ENCODE peak calls at places on chromosome 15, in seven cellular contexts. One of them, this sample, is unnamed.

GRCh38 chr15:95024388-95024787 is 793.0 kb downstream of the MCTP2 start:
- DNase-seq in thoracic aorta: no peak
- DNase-seq in hypothalamus: no peak
- DNase-seq in naive thymus-derived CD8-positive, alpha-beta T cell: no peak
- DNase-seq in body of pancreas: no peak
- DNase-seq in KG1: no peak
- DNase-seq in GM20000: no peak
- DNase-seq in this sample: no peak

GRCh38 chr15:81216411-81216810 is 19.7 kb downstream of the IL16 start:
- DNase-seq in hypothalamus: no peak
- DNase-seq in KG1: no peak
- DNase-seq in GM20000: no peak
- DNase-seq in thoracic aorta: no peak
- DNase-seq in body of pancreas: no peak
- DNase-seq in naive thymus-derived CD8-positive, alpha-beta T cell: no peak
- DNase-seq in this sample: no peak

GRCh38 chr15:31304074-31304648 is 22.5 kb upstream of the KLF13 start:
- DNase-seq in KG1: no peak
- DNase-seq in body of pancreas: no peak
- DNase-seq in thoracic aorta: no peak
- DNase-seq in hypothalamus: no peak
- DNase-seq in GM20000: no peak
- DNase-seq in naive thymus-derived CD8-positive, alpha-beta T cell: no peak
- DNase-seq in this sample: no peak

GRCh38 chr15:71425388-71425787 is 310.1 kb downstream of the THSD4 start:
- DNase-seq in KG1: no peak
- DNase-seq in body of pancreas: no peak
- DNase-seq in thoracic aorta: no peak
- DNase-seq in GM20000: no peak
- DNase-seq in naive thymus-derived CD8-positive, alpha-beta T cell: no peak
- DNase-seq in hypothalamus: no peak
- DNase-seq in this sample: no peak

GRCh38 chr15:100704281-100705055 is 102.1 kb downstream of the ASB7 start:
- DNase-seq in hypothalamus: no peak
- DNase-seq in KG1: no peak
- DNase-seq in body of pancreas: no peak
- DNase-seq in thoracic aorta: no peak
- DNase-seq in GM20000: no peak
- DNase-seq in naive thymus-derived CD8-positive, alpha-beta T cell: no peak
- DNase-seq in this sample: no peak

GRCh38 chr15:71055461-71055860 is 59.8 kb upstream of the THSD4 start:
- DNase-seq in thoracic aorta: no peak
- DNase-seq in body of pancreas: no peak
- DNase-seq in KG1: no peak
- DNase-seq in GM20000: no peak
- DNase-seq in naive thymus-derived CD8-positive, alpha-beta T cell: no peak
- DNase-seq in hypothalamus: no peak
- DNase-seq in this sample: no peak

GRCh38 chr15:66876731-66877545 is 174.9 kb downstream of the SMAD6 start:
- DNase-seq in KG1: no peak
- DNase-seq in naive thymus-derived CD8-positive, alpha-beta T cell: no peak
- DNase-seq in thoracic aorta: no peak
- DNase-seq in GM20000: no peak
- DNase-seq in body of pancreas: no peak
- DNase-seq in hypothalamus: no peak
- DNase-seq in this sample: no peak

GRCh38 chr15:72964135-72964534 is 88.1 kb upstream of the NEO1 start:
- DNase-seq in GM20000: no peak
- DNase-seq in thoracic aorta: no peak
- DNase-seq in hypothalamus: no peak
- DNase-seq in KG1: no peak
- DNase-seq in body of pancreas: no peak
- DNase-seq in naive thymus-derived CD8-positive, alpha-beta T cell: no peak
- DNase-seq in this sample: no peak